ENCODE peak calls at places on chromosome 22, in six cellular contexts. K is heart left ventricle, B is IMR-90, H is uterus, Q is body of pancreas, Y is tibial nerve. T is an unnamed sample.

GRCh38 chr22:48475661-48476345 is 1351.9 kb downstream of the BRD1 start:
- DNase-seq in B (no peak), K (no peak), Q (no peak), Y (no peak), H (no peak), T (peak)

GRCh38 chr22:20940178-20940790 is 23.1 kb downstream of the CRKL start:
- DNase-seq in K (no peak), Q (no peak), H (no peak), Y (no peak), B (no peak), T (no peak)

GRCh38 chr22:40413873-40414272 is 43.5 kb downstream of the SGSM3 start:
- DNase-seq in Q (no peak), Y (no peak), B (no peak), K (no peak), H (no peak), T (no peak)

GRCh38 chr22:20533879-20534265 is 26.5 kb downstream of the MED15 start:
- DNase-seq in B (no peak), Y (no peak), K (no peak), Q (no peak), H (no peak), T (no peak)

GRCh38 chr22:42648017-42648367 is 1.2 kb downstream of the CYB5R3 start:
- DNase-seq in Y (no peak), K (no peak), Q (no peak), H (no peak), B (no peak), T (no peak)

GRCh38 chr22:35634015-35634414 is 14.2 kb upstream of the APOL6 start:
- DNase-seq in H (no peak), Y (no peak), Q (no peak), K (no peak), B (no peak), T (no peak)

GRCh38 chr22:24723111-24723510 is 51.4 kb downstream of the PIWIL3 start:
- DNase-seq in K (no peak), H (no peak), B (no peak), Y (no peak), Q (no peak), T (no peak)

GRCh38 chr22:20885557-20886323 is 26.9 kb downstream of the SNAP29 start:
- DNase-seq in B (peak), Y (peak), Q (peak), K (peak), H (peak), T (peak)

GRCh38 chr22:49712195-49712791 is 115.4 kb downstream of the BRD1 start:
- DNase-seq in K (no peak), Y (no peak), B (no peak), H (no peak), Q (no peak), T (no peak)

GRCh38 chr22:36331306-36331911 is 56.4 kb downstream of the MYH9 start:
- DNase-seq in Y (no peak), H (peak), K (peak), Q (peak), B (peak), T (no peak)

GRCh38 chr22:25976346-25976745 is 192.9 kb upstream of the SEZ6L start:
- DNase-seq in K (no peak), Y (no peak), H (no peak), Q (no peak), B (no peak), T (no peak)

GRCh38 chr22:32653823-32654222 is 147.7 kb upstream of the TIMP3 start:
- DNase-seq in B (no peak), H (no peak), Q (no peak), K (no peak), Y (no peak), T (no peak)

GRCh38 chr22:38843716-38844660 is at the start of gene NPTXR:
- DNase-seq in Y (no peak), Q (peak), B (peak), H (no peak), K (peak), T (no peak)

GRCh38 chr22:31532060-31532459 is 35.7 kb downstream of the SFI1 start:
- DNase-seq in B (peak), Y (no peak), K (no peak), Q (no peak), H (no peak), T (no peak)

GRCh38 chr22:39661842-39662676 is 91.5 kb downstream of the CACNA1I start:
- DNase-seq in B (no peak), Q (peak), H (peak), K (no peak), Y (no peak), T (no peak)

GRCh38 chr22:41576877-41577276 is 12.8 kb downstream of the PMM1 start:
- DNase-seq in K (peak), Q (peak), Y (no peak), B (peak), H (peak), T (no peak)

GRCh38 chr22:19943665-19944026 is 2.0 kb upstream of the TXNRD2 start:
- DNase-seq in H (no peak), Y (no peak), B (peak), K (no peak), Q (no peak), T (no peak)

GRCh38 chr22:20084547-20085413 is 4.7 kb downstream of the DGCR8 start:
- DNase-seq in Q (peak), B (no peak), H (no peak), Y (no peak), K (no peak), T (no peak)

GRCh38 chr22:32112380-32112779 is 46.7 kb downstream of the C22orf42 start:
- DNase-seq in Y (no peak), H (no peak), B (no peak), Q (no peak), K (no peak), T (no peak)

GRCh38 chr22:41201146-41201545 is 4.0 kb upstream of the L3MBTL2 start:
- DNase-seq in B (no peak), H (no peak), K (no peak), Q (no peak), Y (no peak), T (no peak)

GRCh38 chr22:23806837-23807236 is 20.1 kb downstream of the SMARCB1 start:
- DNase-seq in K (no peak), H (no peak), Q (no peak), Y (no peak), B (no peak), T (no peak)

GRCh38 chr22:36180038-36180880 is 19.7 kb upstream of the APOL3 start:
- DNase-seq in Q (peak), K (peak), B (peak), Y (peak), H (peak), T (peak)

GRCh38 chr22:36546092-36546804 is 17.3 kb upstream of the EIF3D start:
- DNase-seq in Q (peak), H (no peak), K (peak), Y (no peak), B (peak), T (no peak)

GRCh38 chr22:41401781-41402648 is 20.3 kb downstream of the TEF start:
- DNase-seq in H (peak), Y (no peak), Q (peak), K (peak), B (peak), T (no peak)

GRCh38 chr22:23837911-23838685 is 708 bp downstream of the DERL3 start:
- DNase-seq in B (no peak), K (no peak), Y (no peak), H (no peak), Q (no peak), T (no peak)

GRCh38 chr22:36510966-36511881 is 4.4 kb upstream of the FOXRED2 start:
- DNase-seq in Q (peak), H (no peak), B (peak), K (no peak), Y (no peak), T (no peak)

GRCh38 chr22:25663654-25664053 is 78.3 kb upstream of the MYO18B start:
- DNase-seq in B (no peak), K (no peak), H (no peak), Y (no peak), Q (no peak), T (no peak)

GRCh38 chr22:42404266-42404665 is 27.9 kb downstream of the NFAM1 start:
- DNase-seq in B (no peak), K (no peak), H (no peak), Q (no peak), Y (no peak), T (no peak)

GRCh38 chr22:42714768-42715430 is 5.8 kb downstream of the A4GALT start:
- DNase-seq in Q (no peak), K (no peak), Y (no peak), H (no peak), B (no peak), T (no peak)

GRCh38 chr22:49751968-49752597 is 75.6 kb downstream of the BRD1 start:
- DNase-seq in Y (no peak), Q (no peak), K (no peak), B (no peak), H (no peak), T (no peak)

GRCh38 chr22:19516378-19517170 is 7.6 kb downstream of the CLDN5 start:
- DNase-seq in B (no peak), H (no peak), Y (no peak), K (no peak), Q (no peak), T (no peak)

GRCh38 chr22:36378080-36378788 is 9.5 kb downstream of the MYH9 start:
- DNase-seq in H (no peak), Y (no peak), Q (no peak), B (no peak), K (no peak), T (no peak)

GRCh38 chr22:44583076-44583760 is 85.2 kb upstream of the RTL6 start:
- DNase-seq in B (peak), H (peak), K (peak), Q (peak), Y (no peak), T (no peak)

GRCh38 chr22:20033045-20033706 is 12.3 kb downstream of the TANGO2 start:
- DNase-seq in Q (peak), B (no peak), K (peak), H (no peak), Y (no peak), T (no peak)

GRCh38 chr22:20239951-20240773 is 28.0 kb downstream of the RTN4R start:
- DNase-seq in Y (no peak), K (peak), B (no peak), H (peak), Q (no peak), T (no peak)

GRCh38 chr22:25051983-25052710 is 99.6 kb downstream of the KIAA1671 start:
- DNase-seq in Y (no peak), H (no peak), Q (peak), K (no peak), B (no peak), T (no peak)

GRCh38 chr22:21674611-21675010 is 8.8 kb downstream of the PPIL2 start:
- DNase-seq in B (no peak), Y (no peak), H (no peak), Q (no peak), K (no peak), T (no peak)

DNA sequence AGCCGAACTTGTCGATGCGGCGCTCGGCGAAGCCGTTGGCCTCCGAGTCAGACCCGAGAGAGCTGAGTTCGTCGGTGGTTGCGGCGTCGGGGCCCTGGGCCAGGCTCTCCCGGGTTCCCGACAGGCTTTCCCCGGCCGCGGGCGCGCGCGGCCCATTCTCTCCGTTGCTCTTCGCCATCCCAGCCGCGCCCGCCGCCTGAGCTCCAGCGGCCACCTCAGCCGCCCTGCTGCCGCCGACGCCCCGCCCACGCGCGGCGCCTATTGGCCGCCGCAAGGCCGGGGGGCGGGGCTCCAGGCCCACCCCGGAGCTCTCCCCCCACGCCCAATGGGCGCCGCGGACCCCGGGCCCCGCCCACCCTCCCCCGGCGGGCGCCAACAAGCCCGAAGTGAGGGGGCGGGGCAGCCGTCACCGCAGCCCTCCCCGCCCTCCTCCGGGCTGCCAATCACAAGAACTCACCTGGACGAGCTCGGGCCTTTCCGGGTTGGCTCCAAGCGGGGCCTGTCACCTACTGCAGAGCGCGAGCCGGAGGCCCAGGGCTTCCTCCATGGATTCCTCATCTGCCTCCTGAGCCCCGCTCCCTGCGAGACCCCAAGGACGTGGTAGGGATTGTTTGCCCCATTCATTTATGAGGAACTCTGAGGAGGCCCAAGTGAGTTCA is at the start of gene TBC1D10A:
- DNase-seq in K (peak), Y (peak), H (peak), Q (peak), B (peak), T (peak)
- TF ChIP-seq POLR2A in K (peak), Y (peak), H (peak), Q (peak), B (peak), T (peak)

GRCh38 chr22:18048441-18048898 is 24.1 kb upstream of the MICAL3 start:
- DNase-seq in Y (no peak), K (no peak), Q (no peak), B (peak), H (no peak), T (no peak)
- TF ChIP-seq POLR2A in Y (no peak), K (no peak), Q (no peak), B (no peak), H (no peak), T (no peak)

GRCh38 chr22:46561435-46561905 is 24.1 kb upstream of the CELSR1 start:
- DNase-seq in B (peak), Y (no peak), Q (no peak), K (no peak), H (no peak), T (no peak)
- TF ChIP-seq POLR2A in B (no peak), Y (no peak), Q (no peak), K (no peak), H (no peak), T (no peak)

GRCh38 chr22:28741758-28742561 is at the start of the genes CHEK2 and HSCB:
- DNase-seq in K (peak), Q (peak), B (peak), Y (peak), H (peak), T (peak)
- TF ChIP-seq POLR2A in K (peak), Q (peak), B (peak), Y (peak), H (peak), T (peak)

DNA sequence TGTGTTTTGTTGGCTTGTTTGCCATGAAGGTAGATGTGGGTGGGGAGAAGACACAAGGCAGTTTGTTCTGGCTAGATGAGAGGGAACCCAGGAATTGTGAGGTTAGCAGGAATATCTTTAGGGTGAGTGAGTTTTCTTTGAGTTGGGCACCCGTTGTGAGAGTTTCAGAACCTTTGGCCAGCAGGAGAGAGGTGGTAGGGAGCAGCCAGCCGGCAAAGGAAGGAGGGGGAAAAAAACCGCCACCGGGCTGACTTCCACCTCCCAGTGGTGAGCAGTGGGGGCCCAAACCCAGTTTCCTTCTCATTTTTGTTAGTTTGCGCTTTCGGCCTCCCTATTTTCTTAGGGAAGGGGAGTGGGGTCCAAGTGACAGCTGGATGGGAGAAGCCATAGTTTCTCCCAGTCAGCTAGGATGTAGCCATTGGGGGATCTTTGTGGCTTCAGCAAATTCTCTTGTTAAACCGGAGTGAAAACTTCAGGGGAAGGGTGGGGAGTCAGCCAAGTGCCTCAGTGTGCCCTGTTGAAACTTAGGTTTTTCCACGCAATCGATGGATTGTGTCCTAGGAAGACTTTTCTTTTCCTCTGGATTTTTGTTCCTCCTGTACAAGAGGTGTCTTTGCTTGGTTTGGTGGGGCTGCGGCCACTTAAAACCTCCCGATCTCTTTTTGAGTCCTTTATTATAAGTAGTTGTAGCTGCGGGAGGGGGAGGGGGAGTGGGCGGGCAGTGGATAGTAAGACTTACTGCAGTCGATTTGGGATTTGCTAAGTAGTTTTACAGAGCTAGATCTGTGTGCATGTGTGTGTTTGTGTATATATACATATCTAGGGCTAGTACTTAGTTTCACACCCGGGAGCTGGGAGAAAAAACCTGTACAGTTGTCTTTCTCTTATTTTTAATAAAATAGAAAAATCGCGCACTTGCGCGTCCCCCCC is 1.1 kb upstream of the GCAT start:
- DNase-seq in Q (peak), B (peak), H (peak), K (no peak), Y (no peak), T (no peak)
- TF ChIP-seq POLR2A in Q (no peak), B (peak), H (no peak), K (no peak), Y (no peak), T (no peak)

T was measured in breast epithelium.